ENCODE peak calls at places on chromosomes 3 and 15, in nine cellular contexts. C, P, S, B, J, Y, O, A and I are unnamed samples.

GRCh38 chr15:91238664-91239428 is 138.8 kb downstream of the SV2B start:
- DNase-seq in C (no peak), P (no peak), S (no peak), B (no peak), J (peak; percentile 10), Y (no peak), O (no peak), A (no peak), I (no peak)

GRCh38 chr3:99394831-99395733 is 243.3 kb upstream of the COL8A1 start:
- DNase-seq in C (no peak), P (no peak), S (peak; percentile 78), B (no peak), J (no peak), Y (peak; percentile 62), O (peak; percentile 54), A (no peak), I (peak; percentile 35)

GRCh38 chr3:111812680-111813079 is 46.4 kb upstream of the PHLDB2 start:
- DNase-seq in C (no peak), P (no peak), S (peak; percentile 42), B (no peak), J (no peak), Y (no peak), O (peak; percentile 87), A (no peak), I (no peak)

GRCh38 chr3:41792806-41793205 is 169.1 kb downstream of the ULK4 start:
- DNase-seq in C (no peak), P (no peak), S (no peak), B (no peak), J (no peak), Y (no peak), O (no peak), A (no peak), I (no peak)

GRCh38 chr3:9820944-9821343 is 10.9 kb downstream of the TTLL3 start:
- DNase-seq in C (no peak), P (no peak), S (no peak), B (no peak), J (no peak), Y (no peak), O (no peak), A (no peak), I (no peak)

GRCh38 chr3:47515864-47516319 is 2.4 kb upstream of the ELP6 start:
- DNase-seq in C (no peak), P (no peak), S (no peak), B (no peak), J (no peak), Y (no peak), O (no peak), A (no peak), I (no peak)

GRCh38 chr3:186536883-186537553 is 7.2 kb downstream of the CRYGS start:
- DNase-seq in C (no peak), P (no peak), S (no peak), B (no peak), J (no peak), Y (no peak), O (no peak), A (no peak), I (no peak)

GRCh38 chr3:106119691-106120090 is 250.9 kb upstream of the CBLB start:
- DNase-seq in C (no peak), P (no peak), S (peak; percentile 71), B (no peak), J (no peak), Y (no peak), O (no peak), A (no peak), I (no peak)

GRCh38 chr3:52471371-52472238 is 16.2 kb downstream of the NISCH start:
- DNase-seq in C (peak; percentile 64), P (no peak), S (peak; percentile 57), B (no peak), J (peak; percentile 42), Y (no peak), O (no peak), A (no peak), I (no peak)

GRCh38 chr3:64037084-64037483 is 13.8 kb upstream of the PSMD6 start:
- DNase-seq in C (no peak), P (no peak), S (no peak), B (no peak), J (no peak), Y (no peak), O (no peak), A (no peak), I (no peak)

GRCh38 chr15:69997701-69998273 is 99.9 kb downstream of the TLE3 start:
- DNase-seq in C (peak; percentile 57), P (no peak), S (peak; percentile 31), B (no peak), J (peak; percentile 29), Y (no peak), O (peak; percentile 57), A (no peak), I (peak; percentile 80)

GRCh38 chr15:52651868-52652267 is 27.3 kb downstream of the ATOSA start:
- DNase-seq in C (no peak), P (peak; percentile 28), S (peak; percentile 77), B (no peak), J (peak; percentile 46), Y (peak; percentile 82), O (peak; percentile 65), A (no peak), I (peak; percentile 82)

GRCh38 chr3:187403768-187404270 is 35.6 kb downstream of the RTP4 start:
- DNase-seq in C (no peak), P (no peak), S (peak; percentile 98), B (no peak), J (no peak), Y (peak; percentile 89), O (peak; percentile 100), A (no peak), I (peak; percentile 99)

GRCh38 chr15:68209272-68209671 is 4.1 kb upstream of the CALML4 start:
- DNase-seq in C (no peak), P (no peak), S (no peak), B (no peak), J (no peak), Y (no peak), O (no peak), A (no peak), I (no peak)

GRCh38 chr15:98896002-98896721 is 111.4 kb downstream of the PGPEP1L start:
- DNase-seq in C (no peak), P (no peak), S (peak; percentile 63), B (no peak), J (no peak), Y (no peak), O (no peak), A (no peak), I (no peak)

GRCh38 chr3:187753516-187753915 is 8.2 kb upstream of the BCL6 start:
- DNase-seq in C (no peak), P (no peak), S (no peak), B (no peak), J (no peak), Y (no peak), O (no peak), A (no peak), I (no peak)

GRCh38 chr3:56889131-56889530 is 87.4 kb upstream of the ARHGEF3 start:
- DNase-seq in C (no peak), P (no peak), S (no peak), B (no peak), J (no peak), Y (no peak), O (no peak), A (no peak), I (no peak)

GRCh38 chr3:114404590-114404989 is 110.8 kb downstream of the TIGIT start:
- DNase-seq in C (no peak), P (no peak), S (peak; percentile 95), B (no peak), J (no peak), Y (no peak), O (no peak), A (no peak), I (no peak)

GRCh38 chr15:62647195-62647865 is 395.2 kb upstream of the TPM1 start:
- DNase-seq in C (no peak), P (no peak), S (peak; percentile 96), B (no peak), J (no peak), Y (peak; percentile 77), O (peak; percentile 78), A (no peak), I (peak; percentile 88)

GRCh38 chr3:127029521-127030327 is 46.8 kb downstream of the PLXNA1 start:
- DNase-seq in C (no peak), P (no peak), S (no peak), B (no peak), J (no peak), Y (no peak), O (no peak), A (no peak), I (no peak)

GRCh38 chr3:41137686-41138111 is 61.6 kb upstream of the CTNNB1 start:
- DNase-seq in C (no peak), P (no peak), S (peak; percentile 52), B (no peak), J (no peak), Y (no peak), O (no peak), A (no peak), I (peak; percentile 21)

GRCh38 chr15:68186671-68187397 is 18.3 kb downstream of the CALML4 start:
- DNase-seq in C (no peak), P (no peak), S (peak; percentile 15), B (no peak), J (no peak), Y (no peak), O (no peak), A (no peak), I (no peak)

GRCh38 chr15:39165026-39165706 is 415.7 kb upstream of the THBS1 start:
- DNase-seq in C (no peak), P (no peak), S (no peak), B (no peak), J (no peak), Y (no peak), O (no peak), A (no peak), I (no peak)

GRCh38 chr3:141660598-141660947 is 77.5 kb upstream of the RNF7 start:
- DNase-seq in C (no peak), P (no peak), S (no peak), B (no peak), J (no peak), Y (no peak), O (no peak), A (no peak), I (no peak)

GRCh38 chr3:10389995-10390394 is 69.1 kb upstream of the SEC13 start:
- DNase-seq in C (no peak), P (no peak), S (no peak), B (no peak), J (no peak), Y (no peak), O (no peak), A (no peak), I (no peak)

GRCh38 chr15:50675524-50676144 is 11.0 kb downstream of the TRPM7 start:
- DNase-seq in C (no peak), P (no peak), S (peak; percentile 11), B (no peak), J (no peak), Y (peak; percentile 35), O (no peak), A (no peak), I (no peak)

GRCh38 chr3:81726132-81726531 is 35.3 kb downstream of the GBE1 start:
- DNase-seq in C (no peak), P (no peak), S (peak; percentile 7), B (no peak), J (no peak), Y (peak; percentile 71), O (no peak), A (no peak), I (no peak)

GRCh38 chr15:64092864-64093626 is 593 bp downstream of the CIAO2A start:
- DNase-seq in C (peak; percentile 67), P (no peak), S (peak; percentile 50), B (no peak), J (no peak), Y (no peak), O (no peak), A (peak; percentile 2), I (no peak)

GRCh38 chr3:47892284-47892683 is 89.3 kb downstream of the DHX30 start:
- DNase-seq in C (no peak), P (no peak), S (no peak), B (no peak), J (peak; percentile 23), Y (no peak), O (no peak), A (no peak), I (no peak)

GRCh38 chr15:78850926-78851600 is 21.6 kb upstream of the MORF4L1 start:
- DNase-seq in C (no peak), P (no peak), S (no peak), B (no peak), J (peak; percentile 70), Y (no peak), O (no peak), A (no peak), I (no peak)

GRCh38 chr3:124850633-124851032 is 36.5 kb downstream of the ITGB5 start:
- DNase-seq in C (no peak), P (no peak), S (no peak), B (no peak), J (no peak), Y (no peak), O (no peak), A (no peak), I (no peak)